ENCODE peak calls at places on chromosome 3, in four cellular contexts. R is left ventricle myocardium inferior, Z is foreskin keratinocyte, A is tibial nerve. F is an unnamed sample.

GRCh38 chr3:126982522-126983175 is at the start of gene PLXNA1:
- DNase-seq in R (peak; percentile 81), Z (peak; percentile 70), A (peak; percentile 60), F (peak; percentile 83)

GRCh38 chr3:157274644-157275137 is 114.7 kb upstream of the CCNL1 start:
- DNase-seq in R (no peak), Z (peak; percentile 88), A (no peak), F (no peak)

GRCh38 chr3:24166518-24166917 is 221.4 kb downstream of the NR1D2 start:
- DNase-seq in R (no peak), Z (no peak), A (no peak), F (no peak)

GRCh38 chr3:20307378-20307777 is 121.4 kb upstream of the SGO1 start:
- DNase-seq in R (no peak), Z (no peak), A (no peak), F (no peak)

GRCh38 chr3:158845748-158846350 is 44.0 kb downstream of the MFSD1 start:
- DNase-seq in R (no peak), Z (no peak), A (no peak), F (no peak)

GRCh38 chr3:115961390-115961789 is 338.1 kb downstream of the GAP43 start:
- DNase-seq in R (no peak), Z (no peak), A (no peak), F (no peak)

GRCh38 chr3:155323063-155323666 is 29.7 kb upstream of the STRIT1 start:
- DNase-seq in R (no peak), Z (peak; percentile 17), A (no peak), F (no peak)

GRCh38 chr3:146326875-146327543 is 76.1 kb upstream of the PLSCR4 start:
- DNase-seq in R (no peak), Z (no peak), A (no peak), F (peak; percentile 50)

GRCh38 chr3:190807719-190808375 is 54.6 kb downstream of the GMNC start:
- DNase-seq in R (peak; percentile 83), Z (no peak), A (no peak), F (peak; percentile 89)

GRCh38 chr3:195697582-195698324 is 23.0 kb upstream of the MUC20 start:
- DNase-seq in R (no peak), Z (peak; percentile 67), A (no peak), F (no peak)
- H3K27ac ChIP-seq in R (peak overlapping the region; percentile 2), Z (no peak overlapping the region), A (no peak overlapping the region), F (no peak overlapping the region)

DNA sequence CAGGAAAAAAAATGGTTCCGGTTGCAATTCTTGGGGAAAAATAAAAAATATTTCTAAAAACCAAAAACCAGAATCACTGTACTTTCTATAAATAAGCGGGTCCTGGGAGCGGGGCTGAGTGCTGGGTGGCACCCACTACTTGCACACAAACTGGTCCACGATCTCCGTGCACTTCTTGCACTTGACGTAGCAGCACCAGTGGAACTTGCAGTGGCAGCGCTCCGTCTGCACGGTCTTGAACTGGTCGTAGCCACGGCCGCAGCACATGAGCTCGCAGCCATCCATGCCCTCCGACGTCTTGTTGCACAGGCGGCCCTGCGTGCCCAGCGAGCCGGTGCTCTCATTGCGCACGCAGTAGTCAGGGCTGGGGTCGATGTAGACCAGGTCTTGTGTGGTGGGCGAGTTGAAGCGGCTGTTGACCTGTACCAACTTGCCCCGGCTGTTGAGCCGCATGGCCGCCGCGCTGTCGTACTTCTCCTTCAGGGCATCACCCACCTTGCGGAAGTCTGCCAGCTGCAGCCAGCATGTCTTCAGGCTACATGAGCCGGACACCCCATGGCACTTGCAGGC is 17.1 kb downstream of the WNT5A start:
- DNase-seq in R (no peak), Z (no peak), A (no peak), F (no peak)
- H3K27ac ChIP-seq in R (no peak overlapping the region), Z (no peak overlapping the region), A (no peak overlapping the region), F (no peak overlapping the region)

GRCh38 chr3:8482960-8483665 is 18.5 kb upstream of the LMCD1 start:
- DNase-seq in R (peak; percentile 59), Z (peak; percentile 61), A (peak; percentile 44), F (peak; percentile 77)
- H3K27ac ChIP-seq in R (peak overlapping the region; percentile 78), Z (no peak overlapping the region), A (peak overlapping the region; percentile 2), F (peak overlapping the region; percentile 33)

GRCh38 chr3:113914646-113915045 is 33.2 kb upstream of the ZDHHC23 start:
- DNase-seq in R (no peak), Z (peak; percentile 49), A (no peak), F (no peak)
- H3K27ac ChIP-seq in R (no peak overlapping the region), Z (no peak overlapping the region), A (no peak overlapping the region), F (no peak overlapping the region)

GRCh38 chr3:135860761-135861160 is 104.8 kb upstream of the PPP2R3A start:
- DNase-seq in R (no peak), Z (no peak), A (no peak), F (no peak)
- H3K27ac ChIP-seq in R (no peak overlapping the region), Z (no peak overlapping the region), A (no peak overlapping the region), F (no peak overlapping the region)

GRCh38 chr3:182239316-182239715 is 527.6 kb downstream of the SOX2 start:
- DNase-seq in R (no peak), Z (no peak), A (no peak), F (no peak)

GRCh38 chr3:182241196-182241776 is 529.6 kb downstream of the SOX2 start:
- DNase-seq in R (no peak), Z (no peak), A (no peak), F (no peak)

GRCh38 chr3:182240474-182240873 is 528.7 kb downstream of the SOX2 start:
- DNase-seq in R (no peak), Z (no peak), A (no peak), F (no peak)

GRCh38 chr3:182235504-182235903 is 523.8 kb downstream of the SOX2 start:
- DNase-seq in R (no peak), Z (no peak), A (no peak), F (no peak)

GRCh38 chr3:182238141-182238540 is 526.4 kb downstream of the SOX2 start:
- DNase-seq in R (peak; percentile 22), Z (no peak), A (peak; percentile 15), F (no peak)
- H3K27ac ChIP-seq in R (no peak overlapping the region), Z (no peak overlapping the region), A (peak overlapping the region; percentile 40), F (no peak overlapping the region)

DNA sequence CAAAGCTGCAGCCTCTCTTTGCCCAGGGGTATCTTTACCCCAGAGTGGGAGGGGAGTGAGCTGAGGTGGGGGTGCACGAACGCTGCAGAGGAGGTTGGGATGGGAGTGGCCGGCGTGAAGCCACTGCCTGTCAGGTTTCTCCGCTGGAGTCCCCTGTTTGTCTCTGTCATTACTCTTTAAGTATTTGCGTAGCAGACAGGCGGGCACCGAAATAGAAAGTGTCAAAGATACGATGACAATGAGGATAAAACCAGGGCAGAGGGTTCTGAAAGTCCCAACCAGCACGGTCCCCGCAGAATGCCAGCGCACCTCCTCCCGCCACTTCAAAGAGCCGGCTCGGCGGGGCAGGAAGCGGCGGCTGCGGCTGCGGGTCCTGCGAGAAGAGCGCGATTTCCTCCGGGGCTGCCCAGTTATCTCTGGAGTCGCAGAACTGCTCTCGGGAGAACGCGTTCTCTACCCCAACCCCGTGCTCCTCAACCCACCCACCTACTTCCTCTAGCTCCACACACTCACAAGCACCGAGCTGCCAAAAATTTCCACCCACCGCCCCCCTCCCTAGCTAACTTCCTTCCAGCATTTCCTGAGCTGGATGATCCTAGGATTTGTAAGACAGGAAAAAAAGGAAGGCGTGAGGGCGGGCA is at the start of gene ARHGAP31:
- DNase-seq in R (peak; percentile 75), Z (peak; percentile 32), A (peak; percentile 34), F (peak; percentile 63)
- H3K27ac ChIP-seq in R (peak within 1 kb of the TSS; percentile 98), Z (no peak within 1 kb of the TSS), A (peak within 1 kb of the TSS; percentile 96), F (peak within 1 kb of the TSS; percentile 80)

GRCh38 chr3:122536634-122537033 is 21.9 kb upstream of the KPNA1 start:
- DNase-seq in R (no peak), Z (no peak), A (no peak), F (no peak)
- H3K27ac ChIP-seq in R (no peak overlapping the region), Z (no peak overlapping the region), A (no peak overlapping the region), F (no peak overlapping the region)

GRCh38 chr3:37715976-37716375 is 145.7 kb upstream of the CTDSPL start:
- DNase-seq in R (no peak), Z (no peak), A (no peak), F (no peak)
- H3K27ac ChIP-seq in R (no peak overlapping the region), Z (no peak overlapping the region), A (no peak overlapping the region), F (no peak overlapping the region)

GRCh38 chr3:129116482-129116946 is 5.1 kb downstream of the RAB43 start:
- DNase-seq in R (no peak), Z (no peak), A (no peak), F (no peak)

GRCh38 chr3:129120254-129121004 is 1.2 kb downstream of the RAB43 start:
- DNase-seq in R (peak; percentile 84), Z (peak; percentile 87), A (peak; percentile 70), F (peak; percentile 84)

GRCh38 chr3:129119365-129120100 is 2.1 kb downstream of the RAB43 start:
- DNase-seq in R (no peak), Z (no peak), A (no peak), F (no peak)

GRCh38 chr3:129117134-129117533 is 4.5 kb downstream of the RAB43 start:
- DNase-seq in R (no peak), Z (no peak), A (no peak), F (no peak)

DNA sequence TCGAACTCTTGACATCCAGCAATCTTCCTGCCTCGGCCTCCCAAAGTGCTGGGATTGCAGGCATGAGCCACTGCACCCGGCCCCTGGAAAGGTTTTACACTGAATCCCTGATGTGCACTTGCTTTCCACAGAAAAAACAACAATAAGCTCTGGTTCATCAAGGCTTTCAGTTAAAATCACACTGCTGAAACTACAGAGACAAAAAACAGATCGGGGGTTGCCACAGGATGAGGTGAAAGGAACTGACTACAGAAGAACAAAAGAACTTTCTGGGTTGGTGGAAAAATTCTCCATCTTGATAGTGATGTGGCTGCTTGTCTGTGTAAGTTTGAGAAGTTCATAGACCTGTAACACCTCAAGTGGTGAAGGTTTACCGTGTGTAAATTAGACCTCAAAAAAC is 2.9 kb downstream of the RAB43 start:
- DNase-seq in R (no peak), Z (no peak), A (no peak), F (no peak)
- H3K27ac ChIP-seq in R (no peak overlapping the region), Z (no peak overlapping the region), A (peak overlapping the region; percentile 87), F (no peak overlapping the region)